ENCODE peak calls at places on chromosomes 2 and 18, in seven cellular contexts. J is K562, G is H1, U is GM12891, O is SK-N-SH, E is HepG2, Z is GM12878. K is an unnamed sample.

GRCh38 chr2:158232476-158232875 is 130.8 kb downstream of the UPP2 start:
- DNase-seq in Z (no peak), U (no peak), O (no peak), J (peak), G (no peak), E (peak), K (no peak)

GRCh38 chr2:182559623-182560022 is 132.8 kb upstream of the PDE1A start:
- DNase-seq in O (no peak), U (no peak), Z (no peak), G (no peak), J (no peak), E (no peak), K (no peak)

GRCh38 chr2:28445448-28446258 is 50.2 kb upstream of the PLB1 start:
- DNase-seq in J (peak), O (peak), Z (no peak), G (no peak), E (no peak), U (no peak), K (no peak)

GRCh38 chr2:72138011-72138881 is 9.4 kb downstream of the CYP26B1 start:
- DNase-seq in E (peak), O (peak), Z (no peak), J (no peak), G (no peak), U (no peak), K (no peak)

GRCh38 chr18:80119111-80119510 is 10.0 kb downstream of the ADNP2 start:
- DNase-seq in O (no peak), E (no peak), U (no peak), J (no peak), Z (no peak), G (no peak), K (no peak)

GRCh38 chr2:138572318-138572717 is 70.7 kb downstream of the SPOPL start:
- DNase-seq in Z (no peak), O (no peak), G (no peak), J (no peak), U (no peak), E (no peak), K (no peak)

GRCh38 chr18:678482-679182 is 21.2 kb downstream of the TYMS start:
- DNase-seq in J (no peak), O (no peak), G (no peak), U (no peak), Z (no peak), E (no peak), K (no peak)

GRCh38 chr2:216017365-216017764 is 4.0 kb upstream of the MREG start:
- DNase-seq in G (no peak), Z (peak), U (no peak), J (no peak), O (peak), E (no peak), K (no peak)

GRCh38 chr2:148540022-148540421 is 104.5 kb upstream of the EPC2 start:
- DNase-seq in O (no peak), G (no peak), E (no peak), Z (no peak), J (no peak), U (no peak), K (no peak)

GRCh38 chr2:39488450-39488849 is 51.4 kb upstream of the MAP4K3 start:
- DNase-seq in O (no peak), Z (no peak), E (peak), G (no peak), J (peak), U (no peak), K (no peak)

GRCh38 chr18:78642561-78643398 is 336.8 kb upstream of the SALL3 start:
- DNase-seq in G (no peak), E (no peak), O (no peak), U (no peak), J (no peak), Z (no peak), K (no peak)

GRCh38 chr18:51802589-51802988 is 537.4 kb upstream of the DCC start:
- DNase-seq in O (peak), Z (no peak), G (no peak), E (no peak), U (no peak), J (no peak), K (no peak)

GRCh38 chr18:32542221-32542798 is 71.6 kb upstream of the GAREM1 start:
- DNase-seq in O (no peak), E (no peak), J (no peak), U (no peak), Z (no peak), G (no peak), K (no peak)

GRCh38 chr18:58996131-58996632 is 131.5 kb downstream of the ZNF532 start:
- DNase-seq in Z (no peak), O (no peak), U (no peak), J (no peak), G (no peak), E (no peak), K (no peak)

GRCh38 chr18:49884959-49885358 is 71.6 kb upstream of the ACAA2 start:
- DNase-seq in J (no peak), G (no peak), Z (no peak), O (no peak), U (no peak), E (no peak), K (no peak)

GRCh38 chr18:9097349-9097748 is 5.2 kb upstream of the NDUFV2 start:
- DNase-seq in J (no peak), Z (no peak), U (no peak), G (no peak), O (no peak), E (no peak), K (no peak)

GRCh38 chr2:168573128-168573903 is 117.2 kb downstream of the CERS6 start:
- DNase-seq in E (no peak), U (no peak), J (peak), O (no peak), G (no peak), Z (no peak), K (no peak)

GRCh38 chr2:224059178-224059577 is 20.1 kb upstream of the SERPINE2 start:
- DNase-seq in U (no peak), J (no peak), E (no peak), Z (no peak), O (no peak), G (no peak), K (no peak)

GRCh38 chr2:224060783-224061482 is 21.8 kb upstream of the SERPINE2 start:
- DNase-seq in J (no peak), U (no peak), E (no peak), O (no peak), G (no peak), Z (no peak), K (no peak)

GRCh38 chr2:224062481-224063307 is 23.6 kb upstream of the SERPINE2 start:
- DNase-seq in J (no peak), G (no peak), Z (no peak), E (no peak), U (no peak), O (no peak), K (no peak)

GRCh38 chr2:224058048-224058775 is 19.1 kb upstream of the SERPINE2 start:
- DNase-seq in Z (no peak), G (no peak), O (no peak), J (no peak), E (no peak), U (no peak), K (no peak)

GRCh38 chr2:224063308-224063648 is 24.2 kb upstream of the SERPINE2 start:
- DNase-seq in U (no peak), E (no peak), J (no peak), Z (no peak), O (no peak), G (no peak), K (no peak)
- TF ChIP-seq TAF1 in U (no peak), E (no peak), J (no peak), Z (no peak), O (no peak), G (no peak), K (no peak)

GRCh38 chr2:8159966-8160603 is 521.8 kb upstream of the ID2 start:
- DNase-seq in E (peak), J (no peak), O (no peak), U (no peak), G (no peak), Z (peak), K (no peak)

GRCh38 chr2:8162602-8163001 is 519.3 kb upstream of the ID2 start:
- DNase-seq in E (no peak), Z (no peak), G (no peak), J (no peak), O (no peak), U (no peak), K (no peak)

GRCh38 chr2:8158714-8159113 is 523.1 kb upstream of the ID2 start:
- DNase-seq in J (no peak), U (no peak), E (no peak), O (no peak), Z (no peak), G (no peak), K (no peak)

GRCh38 chr2:8159211-8159965 is 522.5 kb upstream of the ID2 start:
- DNase-seq in O (no peak), G (no peak), Z (no peak), J (no peak), U (no peak), E (no peak), K (no peak)

DNA sequence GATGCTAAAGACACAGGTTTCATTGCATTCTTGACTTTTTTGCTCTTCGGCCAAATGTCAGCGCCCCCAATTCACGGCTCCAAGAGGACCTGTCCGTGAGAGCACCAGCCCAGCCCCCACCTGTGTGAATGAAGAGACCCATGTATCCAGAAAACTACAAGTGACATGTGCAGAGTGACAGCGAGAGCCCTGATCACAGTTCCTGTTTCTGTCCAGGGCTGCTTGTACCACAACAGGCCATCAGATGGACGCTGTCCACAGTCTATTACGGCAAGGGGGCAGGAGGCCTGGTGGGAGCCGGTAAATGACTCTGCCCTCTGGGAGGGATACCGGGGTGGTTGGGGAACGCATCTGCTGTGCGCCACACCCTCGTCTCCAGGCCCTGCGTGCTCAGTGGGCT is 520.9 kb upstream of the ID2 start:
- DNase-seq in E (no peak), G (no peak), O (no peak), U (no peak), Z (no peak), J (no peak), K (no peak)
- TF ChIP-seq TAF1 in E (no peak), G (no peak), O (no peak), U (no peak), Z (no peak), J (no peak), K (no peak)

DNA sequence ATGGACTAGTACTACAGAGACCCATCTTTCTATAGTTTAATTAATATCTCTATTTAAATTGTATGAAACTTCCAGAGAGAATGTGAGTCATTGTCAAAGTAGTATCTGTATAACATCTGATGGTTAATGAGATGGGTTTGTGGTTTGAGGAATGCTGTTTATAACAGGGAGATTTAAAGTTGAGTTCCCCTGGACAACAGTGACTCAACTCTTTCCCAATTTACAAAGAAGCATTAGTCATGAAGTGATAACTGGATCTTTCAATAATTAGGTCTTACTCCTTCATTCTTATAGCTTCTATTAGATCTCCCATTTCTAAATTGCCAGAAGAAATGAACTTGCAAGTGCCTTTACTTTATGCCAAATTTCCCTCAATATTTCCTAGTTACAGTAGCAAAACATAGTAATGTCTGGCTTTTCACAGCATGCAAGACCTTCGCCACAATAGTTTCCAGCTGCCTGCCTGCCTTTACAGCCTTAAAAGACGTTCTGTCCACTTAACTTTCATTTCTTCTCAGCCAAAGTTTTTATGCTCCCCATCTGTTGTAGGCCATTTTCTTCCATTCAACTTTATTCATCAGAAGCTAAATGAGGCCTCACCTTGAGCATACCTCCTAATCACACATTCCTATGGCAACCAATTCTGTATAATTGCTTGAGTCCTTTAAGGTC is 47.7 kb upstream of the WDR75 start:
- DNase-seq in J (no peak), G (no peak), U (no peak), O (no peak), E (no peak), Z (no peak), K (no peak)
- TF ChIP-seq TAF1 in J (no peak), G (no peak), U (no peak), O (no peak), E (no peak), Z (no peak), K (no peak)

GRCh38 chr2:218885981-218886447 is 5.4 kb downstream of the WNT10A start:
- DNase-seq in G (no peak), U (peak), E (no peak), O (no peak), Z (peak), J (no peak), K (no peak)
- TF ChIP-seq TAF1 in G (no peak), U (no peak), E (no peak), O (no peak), Z (peak), J (no peak), K (no peak)